ENCODE peak calls at places on chromosomes 13 and 19, in four cellular contexts. H is activated T-helper 2 cell treated with anti-CD3 and anti-CD28 coated beads, Interferon-gamma antibody, Interleukin-2, Interleukin-4, amounts not matched to agents 10 μg/mL and 5 μg/mL and 100 μg/mL, durations not matched to agents 14 hours and 24 hours and 36 hours; F is stimulated activated CD8-positive, alpha-beta memory T cell treated with anti-CD3 and anti-CD28 coated beads, Interleukin-7, amount 100 ng/mL, for 4 hours; S is RKO. Z is an unnamed sample.
A peak's percentile ranks its signal among the peaks of the same experiment; 100 is the strongest.

GRCh38 chr19:53467503-53468262 is at the start of gene ZNF813:
- DNase-seq in S (no peak), H (peak; percentile 87), F (peak; percentile 93), Z (peak; percentile 10)

GRCh38 chr13:113553541-113554332 is 30.8 kb upstream of the TFDP1 start:
- DNase-seq in F (no peak), H (no peak), S (no peak), Z (no peak)

GRCh38 chr19:49155830-49156346 is 692 bp upstream of the HRC start:
- DNase-seq in H (no peak), S (no peak), F (no peak), Z (no peak)

GRCh38 chr13:98206946-98207345 is 29.9 kb upstream of the RNF113B start:
- DNase-seq in F (no peak), H (no peak), S (no peak), Z (no peak)

GRCh38 chr19:19214892-19215291 is 3.1 kb downstream of the NCAN start:
- DNase-seq in H (no peak), S (peak; percentile 63), F (no peak), Z (no peak)

GRCh38 chr13:49022472-49023144 is 46.9 kb downstream of the FNDC3A start:
- DNase-seq in H (no peak), S (peak; percentile 5), F (no peak), Z (no peak)

GRCh38 chr19:46373573-46374359 is 26.9 kb downstream of the PPP5C start:
- DNase-seq in S (no peak), H (no peak), F (no peak), Z (peak; percentile 97)

GRCh38 chr13:99227909-99228688 is 27.4 kb downstream of the UBAC2 start:
- DNase-seq in H (no peak), F (no peak), S (no peak), Z (no peak)

GRCh38 chr13:101307181-101307701 is 109.1 kb downstream of the NALCN start:
- DNase-seq in F (no peak), S (no peak), H (no peak), Z (no peak)

GRCh38 chr13:47484564-47484963 is 516.5 kb downstream of the SUCLA2 start:
- DNase-seq in F (no peak), S (no peak), H (no peak), Z (no peak)

GRCh38 chr13:95378603-95379002 is 77.4 kb upstream of the ABCC4 start:
- DNase-seq in S (no peak), H (no peak), F (no peak), Z (no peak)

GRCh38 chr19:4581381-4582111 is 22.1 kb upstream of the SEMA6B start:
- DNase-seq in H (no peak), S (peak; percentile 55), F (no peak), Z (no peak)

GRCh38 chr19:33580026-33580644 is 41.6 kb upstream of the CHST8 start:
- DNase-seq in F (no peak), S (no peak), H (no peak), Z (peak; percentile 66)

GRCh38 chr19:42286349-42287016 is 15.4 kb upstream of the PRR19 start:
- DNase-seq in F (no peak), S (no peak), H (no peak), Z (no peak)

GRCh38 chr13:98195054-98195791 is 18.2 kb upstream of the RNF113B start:
- DNase-seq in S (no peak), H (no peak), F (no peak), Z (no peak)

GRCh38 chr13:34913040-34913439 is 29.0 kb upstream of the NBEA start:
- DNase-seq in S (no peak), H (no peak), F (no peak), Z (no peak)

GRCh38 chr19:55452381-55453325 is 8.8 kb downstream of the ISOC2 start:
- DNase-seq in S (peak; percentile 73), F (no peak), H (peak; percentile 42), Z (peak; percentile 72)

GRCh38 chr19:35216026-35216832 is 12.3 kb downstream of the FAM187B start:
- DNase-seq in F (no peak), S (peak; percentile 22), H (no peak), Z (no peak)

GRCh38 chr13:72782717-72783116 is 784 bp downstream of the PIBF1 start:
- DNase-seq in S (peak; percentile 30), H (no peak), F (no peak), Z (no peak)

GRCh38 chr19:8361921-8362793 is 1.8 kb upstream of the ANGPTL4 start:
- DNase-seq in S (peak; percentile 99), F (no peak), H (no peak), Z (peak; percentile 93)

GRCh38 chr19:4030552-4030951 is 23.0 kb downstream of the PIAS4 start:
- DNase-seq in H (no peak), F (no peak), S (no peak), Z (no peak)

GRCh38 chr13:30665638-30666037 is 47.9 kb downstream of the USPL1 start:
- DNase-seq in S (no peak), F (no peak), H (no peak), Z (no peak)

GRCh38 chr19:18776736-18777135 is 14.4 kb downstream of the COMP start:
- DNase-seq in S (peak; percentile 65), H (no peak), F (no peak), Z (no peak)

GRCh38 chr19:55543567-55543966 is 1.8 kb downstream of the SBK3 start:
- DNase-seq in S (no peak), F (no peak), H (no peak), Z (no peak)

GRCh38 chr13:104750377-104750776 is 1684.2 kb upstream of the SLC10A2 start:
- DNase-seq in S (no peak), F (no peak), H (no peak), Z (no peak)